ENCODE peak calls at places on chromosomes 16 and 17, in six cellular contexts. W, O, H, F, L and A are unnamed samples.

GRCh38 chr17:4858068-4858879 is 25.1 kb downstream of the MINK1 start:
- DNase-seq in W (no peak), O (no peak), H (no peak), F (peak), L (no peak), A (no peak)

GRCh38 chr17:80646328-80646727 is 101.7 kb downstream of the RPTOR start:
- DNase-seq in W (no peak), O (no peak), H (no peak), F (no peak), L (no peak), A (no peak)

GRCh38 chr17:7549401-7550055 is 670 bp downstream of the TNFSF12 start:
- DNase-seq in W (peak), O (no peak), H (no peak), F (no peak), L (peak), A (no peak)

GRCh38 chr16:75385507-75386152 is 47.7 kb downstream of the CFDP1 start:
- DNase-seq in W (no peak), O (peak), H (peak), F (peak), L (no peak), A (peak)

GRCh38 chr17:77419547-77420475 is 279.0 kb downstream of the SEC14L1 start:
- DNase-seq in W (no peak), O (peak), H (no peak), F (peak), L (no peak), A (no peak)

GRCh38 chr16:82368041-82368440 is 198.0 kb upstream of the MPHOSPH6 start:
- DNase-seq in W (no peak), O (peak), H (peak), F (peak), L (no peak), A (no peak)

GRCh38 chr17:76667786-76668453 is 24.4 kb upstream of the ST6GALNAC1 start:
- DNase-seq in W (no peak), O (no peak), H (no peak), F (no peak), L (no peak), A (no peak)

GRCh38 chr16:4246777-4247476 is 5.0 kb upstream of the SRL start:
- DNase-seq in W (no peak), O (no peak), H (no peak), F (no peak), L (no peak), A (no peak)

GRCh38 chr16:84785843-84786538 is 33.8 kb upstream of the CRISPLD2 start:
- DNase-seq in W (no peak), O (peak), H (no peak), F (peak), L (no peak), A (no peak)

GRCh38 chr16:28126684-28127620 is 63.4 kb upstream of the GSG1L start:
- DNase-seq in W (no peak), O (no peak), H (no peak), F (no peak), L (no peak), A (no peak)

GRCh38 chr17:61474235-61474927 is 22.2 kb downstream of the TBX4 start:
- DNase-seq in W (no peak), O (peak), H (no peak), F (peak), L (peak), A (no peak)

GRCh38 chr17:8821446-8822105 is 22.4 kb upstream of the MFSD6L start:
- DNase-seq in W (no peak), O (no peak), H (no peak), F (no peak), L (no peak), A (no peak)

GRCh38 chr16:81767987-81768592 is 11.0 kb upstream of the PLCG2 start:
- DNase-seq in W (no peak), O (no peak), H (no peak), F (no peak), L (no peak), A (no peak)

GRCh38 chr16:57562669-57563486 is 20.4 kb downstream of the ADGRG5 start:
- DNase-seq in W (no peak), O (no peak), H (no peak), F (no peak), L (no peak), A (no peak)

GRCh38 chr16:3570420-3571062 is 6.7 kb downstream of the NLRC3 start:
- DNase-seq in W (no peak), O (no peak), H (no peak), F (no peak), L (no peak), A (no peak)

GRCh38 chr16:70448075-70448474 is 6.3 kb upstream of the FCSK start:
- DNase-seq in W (no peak), O (no peak), H (no peak), F (no peak), L (no peak), A (no peak)

GRCh38 chr17:28404812-28405570 is 1.0 kb downstream of the SLC46A1 start:
- DNase-seq in W (no peak), O (no peak), H (no peak), F (peak), L (no peak), A (no peak)

GRCh38 chr16:83899272-83899897 is 470 bp downstream of the MLYCD start:
- DNase-seq in W (peak), O (peak), H (peak), F (peak), L (peak), A (no peak)

GRCh38 chr17:81277938-81278693 is 17.0 kb downstream of the SLC38A10 start:
- DNase-seq in W (no peak), O (peak), H (no peak), F (no peak), L (no peak), A (no peak)

GRCh38 chr17:633641-634091 is 81.0 kb downstream of the VPS53 start:
- DNase-seq in W (no peak), O (no peak), H (no peak), F (no peak), L (peak), A (no peak)

GRCh38 chr16:86725401-86725800 is 147.1 kb downstream of the FOXL1 start:
- DNase-seq in W (no peak), O (peak), H (no peak), F (peak), L (no peak), A (no peak)

GRCh38 chr17:49520386-49521087 is 25.4 kb downstream of the NGFR start:
- DNase-seq in W (no peak), O (no peak), H (no peak), F (no peak), L (no peak), A (no peak)

GRCh38 chr17:49708515-49709161 is 874 bp upstream of the SLC35B1 start:
- DNase-seq in W (no peak), O (no peak), H (no peak), F (peak), L (no peak), A (no peak)

GRCh38 chr17:72985882-72986720 is 106.4 kb downstream of the SLC39A11 start:
- DNase-seq in W (peak), O (peak), H (peak), F (peak), L (peak), A (no peak)

GRCh38 chr17:57895382-57896060 is 45.7 kb upstream of the MRPS23 start:
- DNase-seq in W (no peak), O (no peak), H (no peak), F (no peak), L (no peak), A (no peak)

GRCh38 chr17:81114694-81115093 is 50.6 kb upstream of the PVALEF start:
- DNase-seq in W (no peak), O (no peak), H (no peak), F (no peak), L (no peak), A (no peak)

GRCh38 chr16:24493859-24494258 is 45.5 kb upstream of the RBBP6 start:
- DNase-seq in W (no peak), O (no peak), H (no peak), F (no peak), L (no peak), A (no peak)

GRCh38 chr17:44794699-44795413 is 35.2 kb downstream of the GJC1 start:
- DNase-seq in W (no peak), O (peak), H (no peak), F (peak), L (no peak), A (peak)

GRCh38 chr17:6927290-6927844 is 68.5 kb upstream of the ALOX12 start:
- DNase-seq in W (no peak), O (peak), H (no peak), F (peak), L (no peak), A (peak)

GRCh38 chr16:66416981-66417700 is 10.0 kb upstream of the BEAN1 start:
- DNase-seq in W (no peak), O (peak), H (no peak), F (peak), L (no peak), A (no peak)

GRCh38 chr17:35896011-35896587 is 15.9 kb upstream of the CCL5 start:
- DNase-seq in W (no peak), O (no peak), H (peak), F (no peak), L (no peak), A (no peak)

GRCh38 chr17:15409721-15410247 is 57.6 kb downstream of the CDRT4 start:
- DNase-seq in W (no peak), O (peak), H (no peak), F (peak), L (no peak), A (peak)

GRCh38 chr17:4537451-4538235 is 17.5 kb downstream of the MYBBP1A start:
- DNase-seq in W (no peak), O (no peak), H (no peak), F (peak), L (no peak), A (no peak)

GRCh38 chr17:43118679-43119615 is 6.2 kb downstream of the BRCA1 start:
- DNase-seq in W (no peak), O (peak), H (no peak), F (peak), L (no peak), A (no peak)

GRCh38 chr16:9338068-9338467 is 246.6 kb downstream of the HAPSTR1 start:
- DNase-seq in W (no peak), O (no peak), H (no peak), F (no peak), L (no peak), A (no peak)

GRCh38 chr17:76371656-76372628 is 12.5 kb upstream of the SPHK1 start:
- DNase-seq in W (no peak), O (peak), H (no peak), F (peak), L (no peak), A (peak)

GRCh38 chr17:34816806-34817205 is 144.5 kb downstream of the CCT6B start:
- DNase-seq in W (no peak), O (no peak), H (no peak), F (no peak), L (no peak), A (no peak)

GRCh38 chr16:77219437-77219836 is 20.2 kb downstream of the SYCE1L start:
- DNase-seq in W (no peak), O (no peak), H (no peak), F (no peak), L (no peak), A (no peak)

GRCh38 chr16:77221482-77221881 is 22.3 kb downstream of the SYCE1L start:
- DNase-seq in W (no peak), O (peak), H (no peak), F (peak), L (no peak), A (no peak)

GRCh38 chr16:77225182-77225581 is 26.0 kb downstream of the SYCE1L start:
- DNase-seq in W (no peak), O (no peak), H (no peak), F (no peak), L (no peak), A (no peak)

GRCh38 chr16:77220427-77220826 is 21.2 kb downstream of the SYCE1L start:
- DNase-seq in W (no peak), O (no peak), H (peak), F (no peak), L (no peak), A (no peak)

GRCh38 chr16:77223184-77223583 is 24.0 kb downstream of the SYCE1L start:
- DNase-seq in W (no peak), O (no peak), H (peak), F (no peak), L (no peak), A (no peak)
- TF ChIP-seq CTCF in W (no peak), O (peak), H (peak), F (peak), L (no peak), A (peak)

DNA sequence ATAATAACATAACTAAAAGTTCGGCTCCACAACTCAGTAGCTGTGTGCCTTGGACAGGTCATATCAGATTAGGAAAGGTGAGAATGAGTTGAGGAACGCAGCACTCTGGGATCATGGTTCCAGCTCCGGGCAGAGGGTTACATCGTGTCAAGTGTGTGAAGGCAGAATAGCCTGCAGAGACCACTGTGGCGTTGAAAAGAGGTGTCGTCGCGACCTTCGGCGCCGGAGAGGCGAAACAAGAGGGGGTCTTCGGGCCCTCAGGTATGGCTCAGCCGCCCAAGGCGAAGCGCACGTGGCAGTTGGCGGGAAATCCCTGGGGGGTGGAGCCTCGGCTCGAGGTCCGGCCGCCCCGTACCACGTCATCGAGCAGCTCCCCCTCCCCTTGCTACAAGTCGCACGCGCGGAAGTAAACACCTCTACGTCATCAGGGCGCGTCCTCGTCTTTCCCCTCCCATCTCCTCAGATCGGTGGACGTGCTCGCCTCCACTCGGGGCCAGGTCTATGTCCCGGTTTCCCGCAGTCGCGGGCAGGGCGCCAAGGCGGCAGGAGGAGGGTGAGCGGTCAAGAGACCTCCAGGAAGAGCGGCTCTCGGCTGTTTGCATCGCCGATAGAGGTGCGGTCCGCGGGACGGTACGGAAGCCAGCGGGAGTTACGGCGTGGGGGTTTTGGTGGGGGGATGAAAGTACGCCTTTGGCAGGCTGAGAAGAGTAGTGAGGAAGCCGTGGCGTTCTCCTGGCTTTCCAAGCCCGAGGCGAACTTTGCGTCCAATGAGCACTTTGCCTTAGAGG is at the start of gene DHX40:
- DNase-seq in W (peak), O (peak), H (peak), F (peak), L (peak), A (peak)
- TF ChIP-seq CTCF in W (no peak), O (no peak), H (no peak), F (no peak), L (no peak), A (no peak)

DNA sequence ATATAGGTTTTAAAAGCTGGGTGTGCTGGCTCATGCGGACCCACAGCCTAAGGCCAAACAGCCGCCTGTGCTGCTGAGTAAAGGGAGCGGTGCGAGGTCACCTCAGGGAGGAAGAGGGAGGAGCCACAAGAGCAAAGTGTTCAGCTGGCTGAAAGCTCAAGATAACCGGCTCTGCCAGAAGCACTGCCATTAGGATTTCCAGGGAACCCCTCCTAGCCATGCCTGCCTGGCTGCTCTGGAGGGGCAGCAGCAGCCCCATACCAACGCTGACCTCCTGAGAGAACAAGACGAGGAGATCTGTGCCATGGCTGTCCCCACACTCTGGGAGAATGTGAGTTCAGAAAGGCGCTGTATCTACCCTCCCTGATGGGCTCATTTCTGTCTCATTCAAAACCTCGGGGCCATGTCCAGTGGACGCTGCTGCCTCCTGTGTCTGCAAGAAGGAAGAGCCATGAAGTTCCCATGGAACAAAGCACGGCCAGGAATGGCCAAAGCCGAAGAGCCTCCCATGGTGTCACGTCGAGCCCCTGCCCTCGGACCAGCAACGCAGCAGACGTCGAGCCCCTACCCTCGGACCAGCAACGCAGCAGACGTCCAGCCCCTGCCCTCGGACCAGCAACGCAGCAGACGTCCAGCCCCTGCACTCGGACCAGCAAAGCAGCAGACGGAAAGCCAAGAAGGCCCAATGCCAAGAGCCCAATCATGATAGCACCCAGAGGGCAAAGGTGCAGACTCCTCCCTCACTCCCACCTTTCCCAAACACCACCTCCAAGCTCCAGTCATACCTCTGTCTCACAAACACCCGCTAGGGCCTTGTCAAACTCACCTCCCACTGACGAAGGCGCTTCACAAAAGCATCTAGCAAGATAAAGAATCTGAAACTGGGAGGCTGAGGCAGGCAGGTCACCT is 107.0 kb downstream of the ANKRD11 start:
- DNase-seq in W (no peak), O (peak), H (no peak), F (peak), L (peak), A (no peak)
- TF ChIP-seq CTCF in W (no peak), O (no peak), H (no peak), F (no peak), L (no peak), A (no peak)

DNA sequence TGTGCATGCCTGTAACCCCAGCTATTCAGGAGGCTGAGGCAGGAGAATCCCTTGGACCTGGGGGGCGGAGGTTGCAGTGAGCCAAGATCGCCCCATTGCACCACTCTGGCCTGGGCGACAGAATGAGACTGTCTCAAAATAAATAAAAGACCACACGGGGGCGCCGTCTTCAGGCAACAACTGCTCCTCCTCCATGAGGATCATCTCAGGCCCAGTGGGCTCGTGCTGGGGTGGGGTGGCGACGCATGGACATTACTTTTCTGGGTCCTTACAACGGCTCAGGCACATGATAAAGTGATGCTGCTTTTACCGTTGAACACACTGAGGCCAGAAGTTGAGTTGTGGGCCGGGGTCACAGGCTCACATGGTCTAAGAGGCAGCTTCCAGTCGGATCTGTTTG is 56.2 kb downstream of the PRMT7 start:
- DNase-seq in W (peak), O (peak), H (peak), F (peak), L (no peak), A (no peak)
- TF ChIP-seq CTCF in W (peak), O (peak), H (peak), F (peak), L (no peak), A (peak)